ENCODE peak calls at places on chromosomes 13 and 19, in five cellular contexts. One of them, this sample, is unnamed.

GRCh38 chr19:55552620-55553019 is 7.3 kb upstream of the SBK3 start:
- DNase-seq in neuronal stem cell: no peak
- DNase-seq in mesenchymal stem cell: peak
- DNase-seq in H1: no peak
- DNase-seq in H9: no peak
- DNase-seq in this sample: peak

GRCh38 chr19:36081385-36081784 is 26.7 kb downstream of the WDR62 start:
- DNase-seq in neuronal stem cell: no peak
- DNase-seq in mesenchymal stem cell: no peak
- DNase-seq in H1: no peak
- DNase-seq in H9: no peak
- DNase-seq in this sample: no peak

GRCh38 chr13:44605275-44605674 is 29.1 kb upstream of the TSC22D1 start:
- DNase-seq in neuronal stem cell: no peak
- DNase-seq in mesenchymal stem cell: no peak
- DNase-seq in H1: no peak
- DNase-seq in H9: no peak
- DNase-seq in this sample: no peak

GRCh38 chr13:111429064-111429558 is 108.7 kb downstream of the TEX29 start:
- DNase-seq in neuronal stem cell: peak
- DNase-seq in mesenchymal stem cell: peak
- DNase-seq in H1: no peak
- DNase-seq in H9: peak
- DNase-seq in this sample: peak

GRCh38 chr19:49120868-49121267 is 1.5 kb downstream of the PPFIA3 start:
- DNase-seq in neuronal stem cell: no peak
- DNase-seq in mesenchymal stem cell: no peak
- DNase-seq in H1: no peak
- DNase-seq in H9: no peak
- DNase-seq in this sample: no peak

GRCh38 chr19:7507884-7508283 is 8.0 kb upstream of the ZNF358 start:
- DNase-seq in neuronal stem cell: no peak
- DNase-seq in mesenchymal stem cell: peak
- DNase-seq in H1: peak
- DNase-seq in H9: peak
- DNase-seq in this sample: peak

GRCh38 chr13:112722433-112723250 is 32.8 kb downstream of the ATP11A start:
- DNase-seq in neuronal stem cell: no peak
- DNase-seq in mesenchymal stem cell: peak
- DNase-seq in H1: no peak
- DNase-seq in H9: no peak
- DNase-seq in this sample: peak

GRCh38 chr19:45306040-45306439 is 16.6 kb downstream of the CKM start:
- DNase-seq in neuronal stem cell: no peak
- DNase-seq in mesenchymal stem cell: no peak
- DNase-seq in H1: no peak
- DNase-seq in H9: no peak
- DNase-seq in this sample: no peak

GRCh38 chr13:83941669-83942335 is 59.5 kb upstream of the SLITRK1 start:
- DNase-seq in neuronal stem cell: peak
- DNase-seq in mesenchymal stem cell: no peak
- DNase-seq in H1: no peak
- DNase-seq in H9: peak
- DNase-seq in this sample: no peak

GRCh38 chr19:6276447-6276846 is 3.3 kb downstream of the MLLT1 start:
- DNase-seq in neuronal stem cell: no peak
- DNase-seq in mesenchymal stem cell: peak
- DNase-seq in H1: no peak
- DNase-seq in H9: no peak
- DNase-seq in this sample: no peak
- H3K23ac ChIP-seq in neuronal stem cell: peak
- H3K23ac ChIP-seq in mesenchymal stem cell: no peak
- H3K23ac ChIP-seq in H1: no peak
- H3K23ac ChIP-seq in H9: no peak
- H3K23ac ChIP-seq in this sample: no peak

GRCh38 chr13:23610966-23611486 is 40.8 kb downstream of the TNFRSF19 start:
- DNase-seq in neuronal stem cell: no peak
- DNase-seq in mesenchymal stem cell: no peak
- DNase-seq in H1: no peak
- DNase-seq in H9: no peak
- DNase-seq in this sample: no peak

GRCh38 chr13:23610187-23610576 is 40.0 kb downstream of the TNFRSF19 start:
- DNase-seq in neuronal stem cell: no peak
- DNase-seq in mesenchymal stem cell: peak
- DNase-seq in H1: no peak
- DNase-seq in H9: no peak
- DNase-seq in this sample: no peak

GRCh38 chr13:23608138-23608537 is 37.9 kb downstream of the TNFRSF19 start:
- DNase-seq in neuronal stem cell: no peak
- DNase-seq in mesenchymal stem cell: no peak
- DNase-seq in H1: no peak
- DNase-seq in H9: no peak
- DNase-seq in this sample: no peak

GRCh38 chr13:23609414-23610186 is 39.4 kb downstream of the TNFRSF19 start:
- DNase-seq in neuronal stem cell: no peak
- DNase-seq in mesenchymal stem cell: peak
- DNase-seq in H1: no peak
- DNase-seq in H9: no peak
- DNase-seq in this sample: no peak

GRCh38 chr13:23608704-23609413 is 38.6 kb downstream of the TNFRSF19 start:
- DNase-seq in neuronal stem cell: no peak
- DNase-seq in mesenchymal stem cell: no peak
- DNase-seq in H1: no peak
- DNase-seq in H9: no peak
- DNase-seq in this sample: no peak
- H4K91ac ChIP-seq in neuronal stem cell: no peak
- H4K91ac ChIP-seq in mesenchymal stem cell: no peak
- H4K91ac ChIP-seq in H1: no peak
- H4K91ac ChIP-seq in H9: no peak
- H4K91ac ChIP-seq in this sample: no peak

DNA sequence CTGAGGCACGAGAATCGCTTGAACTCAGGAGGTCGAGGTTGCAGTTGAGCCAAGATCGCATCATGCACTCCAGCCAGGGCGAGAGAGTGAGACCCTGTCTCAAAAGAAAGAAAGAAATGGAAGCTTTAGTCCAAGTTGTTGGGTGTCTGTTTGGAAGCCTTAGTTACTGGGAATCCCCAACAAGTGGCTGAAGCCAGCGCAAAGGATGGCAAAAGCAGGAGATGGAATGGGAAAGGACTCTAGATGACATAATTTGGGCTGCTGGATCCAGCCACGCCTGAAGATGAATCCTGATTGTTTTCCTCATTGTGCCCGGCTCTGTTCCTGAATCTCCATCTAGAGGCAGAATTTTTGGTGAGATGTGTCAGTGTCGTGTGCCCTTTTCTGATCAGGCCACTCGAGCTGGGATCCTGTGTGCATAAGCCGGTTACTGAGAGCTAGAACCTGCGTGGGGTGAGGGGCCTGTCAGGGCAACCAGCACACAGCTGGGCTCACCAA is 18.1 kb downstream of the CEBPA start:
- DNase-seq in neuronal stem cell: no peak
- DNase-seq in mesenchymal stem cell: no peak
- DNase-seq in H1: no peak
- DNase-seq in H9: no peak
- DNase-seq in this sample: no peak
- H2BK12ac ChIP-seq in neuronal stem cell: no peak
- H2BK12ac ChIP-seq in mesenchymal stem cell: no peak
- H2BK12ac ChIP-seq in H1: no peak
- H2BK12ac ChIP-seq in H9: no peak
- H2BK12ac ChIP-seq in this sample: no peak

DNA sequence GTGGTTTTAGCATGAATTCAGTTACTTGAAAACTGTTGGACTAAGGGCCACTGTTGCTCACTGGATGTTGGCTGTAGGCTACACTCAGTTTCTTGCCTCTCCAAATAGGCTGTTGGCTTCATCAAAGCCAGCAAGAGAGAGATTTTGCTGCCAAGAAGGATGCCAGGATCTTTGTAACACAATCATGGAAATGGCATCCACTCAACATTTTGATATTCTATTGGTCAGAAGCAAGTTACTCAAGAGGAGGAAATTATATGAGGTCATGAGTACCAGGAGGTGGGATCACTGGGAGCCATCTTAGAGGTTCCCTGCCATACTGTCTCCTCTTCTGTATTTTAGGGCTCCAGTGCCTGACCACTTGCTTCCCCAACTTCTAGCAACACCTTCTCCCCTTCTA is 30.6 kb downstream of the SYDE1 start:
- DNase-seq in neuronal stem cell: no peak
- DNase-seq in mesenchymal stem cell: peak
- DNase-seq in H1: no peak
- DNase-seq in H9: no peak
- DNase-seq in this sample: peak
- H3K23ac ChIP-seq in neuronal stem cell: no peak
- H3K23ac ChIP-seq in mesenchymal stem cell: no peak
- H3K23ac ChIP-seq in H1: no peak
- H3K23ac ChIP-seq in H9: no peak
- H3K23ac ChIP-seq in this sample: no peak

GRCh38 chr19:4695224-4695731 is 25.1 kb upstream of the MYDGF start:
- DNase-seq in neuronal stem cell: no peak
- DNase-seq in mesenchymal stem cell: no peak
- DNase-seq in H1: no peak
- DNase-seq in H9: no peak
- DNase-seq in this sample: no peak
- H4K91ac ChIP-seq in neuronal stem cell: no peak
- H4K91ac ChIP-seq in mesenchymal stem cell: no peak
- H4K91ac ChIP-seq in H1: no peak
- H4K91ac ChIP-seq in H9: no peak
- H4K91ac ChIP-seq in this sample: no peak

GRCh38 chr13:76023644-76024043 is 387.5 kb downstream of the LMO7 start:
- DNase-seq in neuronal stem cell: no peak
- DNase-seq in mesenchymal stem cell: no peak
- DNase-seq in H1: no peak
- DNase-seq in H9: no peak
- DNase-seq in this sample: peak
- H2BK12ac ChIP-seq in neuronal stem cell: no peak
- H2BK12ac ChIP-seq in mesenchymal stem cell: no peak
- H2BK12ac ChIP-seq in H1: no peak
- H2BK12ac ChIP-seq in H9: no peak
- H2BK12ac ChIP-seq in this sample: no peak

DNA sequence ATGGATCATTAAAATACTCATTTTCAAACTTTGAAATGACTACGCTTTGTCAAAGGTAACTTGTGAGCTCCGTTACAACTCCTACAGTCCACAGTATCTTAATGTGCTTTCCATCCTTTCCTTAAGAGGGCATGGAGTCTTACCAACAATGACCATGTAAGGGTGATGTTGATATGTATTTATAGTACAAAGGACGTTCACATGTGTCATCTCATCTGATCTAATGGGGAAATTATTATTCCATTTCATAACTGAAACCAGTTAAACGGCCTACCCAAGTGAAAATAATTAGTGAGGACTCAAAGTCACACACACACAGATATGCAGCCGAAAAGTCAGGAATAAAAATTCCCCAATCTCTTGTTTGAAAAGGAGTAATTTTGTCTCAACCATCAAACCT is 9.6 kb downstream of the USP12 start:
- DNase-seq in neuronal stem cell: no peak
- DNase-seq in mesenchymal stem cell: no peak
- DNase-seq in H1: no peak
- DNase-seq in H9: no peak
- DNase-seq in this sample: no peak
- H3K23ac ChIP-seq in neuronal stem cell: no peak
- H3K23ac ChIP-seq in mesenchymal stem cell: no peak
- H3K23ac ChIP-seq in H1: no peak
- H3K23ac ChIP-seq in H9: no peak
- H3K23ac ChIP-seq in this sample: no peak